ENCODE peak calls at places on chromosomes 11 and 22, in four cellular contexts. A is activated naive CD8-positive, alpha-beta T cell treated with anti-CD3 and anti-CD28 coated beads, Interleukin-2, amount 10 ng/mL, durations not matched to agents 7 days and 5 days; H is adrenal gland; X is DMS153. I is an unnamed sample.

GRCh38 chr11:18012314-18012905 is 437 bp downstream of the SERGEF start:
- DNase-seq in A (no peak), H (peak; percentile 33), X (peak; percentile 6), I (peak; percentile 5)

GRCh38 chr11:67387074-67387473 is 4.7 kb upstream of the RAD9A start:
- DNase-seq in H (no peak), X (no peak), A (no peak), I (no peak)

GRCh38 chr11:134152692-134153091 is 71.1 kb downstream of the NCAPD3 start:
- DNase-seq in H (no peak), A (no peak), X (no peak), I (no peak)

GRCh38 chr11:61277973-61278565 is 17.0 kb downstream of the VWCE start:
- DNase-seq in H (no peak), A (no peak), X (no peak), I (no peak)

GRCh38 chr11:133506023-133506422 is 26.3 kb downstream of the OPCML start:
- DNase-seq in H (no peak), A (no peak), X (no peak), I (no peak)

GRCh38 chr11:29333993-29334780 is 682.6 kb downstream of the KCNA4 start:
- DNase-seq in H (no peak), X (peak; percentile 36), A (no peak), I (no peak)

GRCh38 chr22:45877651-45878050 is 99.3 kb downstream of the WNT7B start:
- DNase-seq in H (peak; percentile 5), X (no peak), A (peak; percentile 4), I (no peak)

GRCh38 chr11:134535029-134536025 is 123.3 kb upstream of the B3GAT1 start:
- DNase-seq in X (no peak), A (peak; percentile 10), H (peak; percentile 3), I (no peak)

GRCh38 chr11:79235696-79236095 is 205.1 kb downstream of the TENM4 start:
- DNase-seq in H (no peak), A (no peak), X (no peak), I (no peak)

GRCh38 chr22:36344106-36344827 is 43.5 kb downstream of the MYH9 start:
- DNase-seq in H (no peak), X (no peak), A (no peak), I (no peak)

GRCh38 chr11:69209936-69210659 is 54.4 kb downstream of the SMIM38 start:
- DNase-seq in X (no peak), A (no peak), H (peak; percentile 70), I (no peak)

GRCh38 chr11:62148271-62148980 is 24.6 kb downstream of the INCENP start:
- DNase-seq in X (no peak), A (peak; percentile 8), H (peak; percentile 7), I (no peak)

GRCh38 chr11:69295995-69296889 is 2.3 kb downstream of the MYEOV start:
- DNase-seq in H (no peak), A (no peak), X (no peak), I (no peak)

GRCh38 chr11:10930224-10930960 is 72.5 kb upstream of the ZBED5 start:
- DNase-seq in A (no peak), H (no peak), X (no peak), I (no peak)

GRCh38 chr11:69801513-69802335 is 17.5 kb downstream of the FGF3 start:
- DNase-seq in H (peak; percentile 26), X (no peak), A (peak; percentile 54), I (peak; percentile 16)

GRCh38 chr22:35470903-35471321 is 69.7 kb upstream of the RASD2 start:
- DNase-seq in H (no peak), X (no peak), A (no peak), I (no peak)

GRCh38 chr11:66131937-66132632 is 62.0 kb downstream of the PACS1 start:
- DNase-seq in X (no peak), A (no peak), H (no peak), I (no peak)

GRCh38 chr11:1348146-1348545 is 38.7 kb upstream of the TOLLIP start:
- DNase-seq in A (no peak), H (no peak), X (no peak), I (no peak)